ENCODE peak calls at places on chromosomes 6 and 20, in seven cellular contexts. One of them, this sample, is unnamed.

GRCh38 chr20:13524339-13524738 is 114.4 kb downstream of the TASP1 start:
- DNase-seq in mesothelial cell of epicardium: no peak
- DNase-seq in transverse colon: no peak
- DNase-seq in AG10803: no peak
- DNase-seq in cardiac muscle cell: no peak
- DNase-seq in RWPE1: no peak
- DNase-seq in left ventricle myocardium inferior: no peak
- DNase-seq in this sample: no peak

GRCh38 chr20:873875-874607 is 40.5 kb downstream of the FAM110A start:
- DNase-seq in mesothelial cell of epicardium: no peak
- DNase-seq in transverse colon: no peak
- DNase-seq in AG10803: no peak
- DNase-seq in cardiac muscle cell: no peak
- DNase-seq in RWPE1: no peak
- DNase-seq in left ventricle myocardium inferior: no peak
- DNase-seq in this sample: no peak

GRCh38 chr20:45427236-45428149 is 11.6 kb downstream of the PIGT start:
- DNase-seq in mesothelial cell of epicardium: no peak
- DNase-seq in transverse colon: peak
- DNase-seq in AG10803: no peak
- DNase-seq in cardiac muscle cell: peak
- DNase-seq in RWPE1: no peak
- DNase-seq in left ventricle myocardium inferior: no peak
- DNase-seq in this sample: no peak

GRCh38 chr6:143766185-143766553 is 77.0 kb upstream of the LTV1 start:
- DNase-seq in mesothelial cell of epicardium: no peak
- DNase-seq in transverse colon: no peak
- DNase-seq in AG10803: no peak
- DNase-seq in cardiac muscle cell: no peak
- DNase-seq in RWPE1: no peak
- DNase-seq in left ventricle myocardium inferior: no peak
- DNase-seq in this sample: no peak

GRCh38 chr6:35500782-35501181 is 3.9 kb upstream of the TEAD3 start:
- DNase-seq in mesothelial cell of epicardium: no peak
- DNase-seq in transverse colon: no peak
- DNase-seq in AG10803: peak
- DNase-seq in cardiac muscle cell: no peak
- DNase-seq in RWPE1: peak
- DNase-seq in left ventricle myocardium inferior: no peak
- DNase-seq in this sample: no peak

GRCh38 chr6:33014841-33015634 is 5.6 kb upstream of the HLA-DOA start:
- DNase-seq in mesothelial cell of epicardium: no peak
- DNase-seq in transverse colon: peak
- DNase-seq in AG10803: peak
- DNase-seq in cardiac muscle cell: peak
- DNase-seq in RWPE1: peak
- DNase-seq in left ventricle myocardium inferior: no peak
- DNase-seq in this sample: no peak

GRCh38 chr20:52484438-52484837 is 292.9 kb upstream of the ZFP64 start:
- DNase-seq in mesothelial cell of epicardium: no peak
- DNase-seq in transverse colon: no peak
- DNase-seq in AG10803: peak
- DNase-seq in cardiac muscle cell: no peak
- DNase-seq in RWPE1: peak
- DNase-seq in left ventricle myocardium inferior: no peak
- DNase-seq in this sample: no peak

GRCh38 chr20:24948939-24949679 is at the start of gene CST7:
- DNase-seq in mesothelial cell of epicardium: no peak
- DNase-seq in transverse colon: peak
- DNase-seq in AG10803: no peak
- DNase-seq in cardiac muscle cell: peak
- DNase-seq in RWPE1: no peak
- DNase-seq in left ventricle myocardium inferior: no peak
- DNase-seq in this sample: no peak

GRCh38 chr20:10110151-10110550 is 75.4 kb downstream of the ANKEF1 start:
- DNase-seq in mesothelial cell of epicardium: no peak
- DNase-seq in transverse colon: no peak
- DNase-seq in AG10803: peak
- DNase-seq in cardiac muscle cell: no peak
- DNase-seq in RWPE1: peak
- DNase-seq in left ventricle myocardium inferior: no peak
- DNase-seq in this sample: no peak

DNA sequence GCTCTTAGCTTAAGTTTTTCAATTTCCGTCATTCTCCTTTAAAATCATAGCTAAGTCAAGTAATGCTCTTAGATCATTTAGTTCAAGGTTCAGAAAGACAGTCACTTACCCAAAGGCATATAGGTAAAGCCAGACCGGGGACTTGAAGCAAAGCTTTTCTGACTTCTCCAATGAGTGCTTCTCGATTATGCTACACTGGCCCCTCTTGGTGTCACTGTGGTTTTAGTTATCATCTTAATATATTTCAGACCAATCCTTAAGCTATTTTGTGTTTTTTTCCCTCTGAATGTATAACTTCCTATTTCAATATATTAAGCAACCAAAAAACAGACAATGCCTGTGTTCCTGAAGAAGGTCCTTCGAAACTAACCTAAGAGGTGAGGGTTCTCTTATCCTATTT is 3.8 kb downstream of the PRDM1 start:
- DNase-seq in mesothelial cell of epicardium: no peak
- DNase-seq in transverse colon: no peak
- DNase-seq in AG10803: peak
- DNase-seq in cardiac muscle cell: peak
- DNase-seq in RWPE1: no peak
- DNase-seq in left ventricle myocardium inferior: no peak
- DNase-seq in this sample: no peak
- TF ChIP-seq CTCF in mesothelial cell of epicardium: no peak
- TF ChIP-seq CTCF in transverse colon: no peak
- TF ChIP-seq CTCF in AG10803: peak
- TF ChIP-seq CTCF in cardiac muscle cell: no peak
- TF ChIP-seq CTCF in RWPE1: no peak
- TF ChIP-seq CTCF in left ventricle myocardium inferior: no peak
- TF ChIP-seq CTCF in this sample: no peak

GRCh38 chr6:99129835-99130234 is 182.1 kb upstream of the FBXL4 start:
- DNase-seq in mesothelial cell of epicardium: no peak
- DNase-seq in transverse colon: no peak
- DNase-seq in AG10803: no peak
- DNase-seq in cardiac muscle cell: no peak
- DNase-seq in RWPE1: no peak
- DNase-seq in left ventricle myocardium inferior: no peak
- DNase-seq in this sample: no peak

GRCh38 chr6:99132026-99132425 is 184.3 kb upstream of the FBXL4 start:
- DNase-seq in mesothelial cell of epicardium: no peak
- DNase-seq in transverse colon: no peak
- DNase-seq in AG10803: no peak
- DNase-seq in cardiac muscle cell: no peak
- DNase-seq in RWPE1: no peak
- DNase-seq in left ventricle myocardium inferior: no peak
- DNase-seq in this sample: no peak

DNA sequence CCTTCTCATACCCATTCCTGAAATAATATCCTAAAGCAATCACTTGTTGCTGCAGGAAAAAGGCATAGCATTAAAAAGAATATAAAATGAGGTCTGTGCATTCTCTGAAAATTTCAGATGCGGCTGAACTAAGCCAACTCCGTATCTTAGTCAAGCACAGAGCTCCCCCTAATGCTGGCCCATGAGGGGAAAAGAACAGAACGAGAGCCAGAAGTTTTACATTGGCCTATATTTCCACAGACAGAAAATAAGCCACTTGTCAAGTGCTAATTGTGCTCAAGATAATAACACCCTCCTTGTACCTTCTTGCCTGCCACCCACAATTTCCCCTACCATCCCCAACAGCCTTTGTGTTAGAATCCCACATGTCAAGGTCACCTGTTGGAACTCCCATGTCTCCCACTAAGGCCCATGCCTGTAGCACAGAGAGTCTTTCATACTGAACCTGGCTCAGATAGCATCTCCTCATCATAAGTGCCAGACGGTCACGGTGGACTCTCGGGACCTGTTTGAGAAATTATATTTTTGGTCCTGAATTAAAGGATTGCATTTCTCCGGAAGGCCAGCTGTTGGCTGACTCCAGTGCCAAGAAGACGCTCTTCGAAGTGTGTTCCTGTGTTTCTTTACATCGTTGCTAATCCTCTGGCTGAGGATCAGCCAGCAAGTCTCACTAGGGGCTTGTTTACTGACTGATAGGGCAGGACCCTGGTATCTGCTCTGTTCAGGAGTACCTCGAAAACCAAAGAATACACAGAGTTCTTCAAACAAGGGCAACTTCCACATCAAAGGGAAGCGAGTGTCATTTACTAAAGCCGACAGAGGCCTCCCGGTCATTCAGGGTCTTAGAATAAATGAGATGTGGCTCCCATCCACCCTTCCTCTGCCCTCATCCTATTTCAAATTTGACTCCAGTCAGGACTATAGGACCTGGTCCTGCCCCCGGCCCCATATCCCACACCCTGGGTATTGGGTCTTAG is 183.4 kb upstream of the FBXL4 start:
- DNase-seq in mesothelial cell of epicardium: no peak
- DNase-seq in transverse colon: no peak
- DNase-seq in AG10803: no peak
- DNase-seq in cardiac muscle cell: no peak
- DNase-seq in RWPE1: no peak
- DNase-seq in left ventricle myocardium inferior: no peak
- DNase-seq in this sample: no peak
- TF ChIP-seq CTCF in mesothelial cell of epicardium: no peak
- TF ChIP-seq CTCF in transverse colon: no peak
- TF ChIP-seq CTCF in AG10803: no peak
- TF ChIP-seq CTCF in cardiac muscle cell: no peak
- TF ChIP-seq CTCF in RWPE1: no peak
- TF ChIP-seq CTCF in left ventricle myocardium inferior: peak
- TF ChIP-seq CTCF in this sample: no peak

GRCh38 chr20:50642288-50642803 is 49.0 kb downstream of the RIPOR3 start:
- DNase-seq in mesothelial cell of epicardium: no peak
- DNase-seq in transverse colon: no peak
- DNase-seq in AG10803: peak
- DNase-seq in cardiac muscle cell: peak
- DNase-seq in RWPE1: no peak
- DNase-seq in left ventricle myocardium inferior: no peak
- DNase-seq in this sample: no peak

GRCh38 chr20:50649587-50649986 is 41.8 kb downstream of the RIPOR3 start:
- DNase-seq in mesothelial cell of epicardium: no peak
- DNase-seq in transverse colon: no peak
- DNase-seq in AG10803: no peak
- DNase-seq in cardiac muscle cell: no peak
- DNase-seq in RWPE1: no peak
- DNase-seq in left ventricle myocardium inferior: no peak
- DNase-seq in this sample: no peak

GRCh38 chr20:50645253-50646068 is 45.9 kb downstream of the RIPOR3 start:
- DNase-seq in mesothelial cell of epicardium: peak
- DNase-seq in transverse colon: peak
- DNase-seq in AG10803: peak
- DNase-seq in cardiac muscle cell: peak
- DNase-seq in RWPE1: peak
- DNase-seq in left ventricle myocardium inferior: peak
- DNase-seq in this sample: peak

GRCh38 chr20:50648651-50649050 is 42.7 kb downstream of the RIPOR3 start:
- DNase-seq in mesothelial cell of epicardium: no peak
- DNase-seq in transverse colon: no peak
- DNase-seq in AG10803: no peak
- DNase-seq in cardiac muscle cell: no peak
- DNase-seq in RWPE1: no peak
- DNase-seq in left ventricle myocardium inferior: no peak
- DNase-seq in this sample: no peak

DNA sequence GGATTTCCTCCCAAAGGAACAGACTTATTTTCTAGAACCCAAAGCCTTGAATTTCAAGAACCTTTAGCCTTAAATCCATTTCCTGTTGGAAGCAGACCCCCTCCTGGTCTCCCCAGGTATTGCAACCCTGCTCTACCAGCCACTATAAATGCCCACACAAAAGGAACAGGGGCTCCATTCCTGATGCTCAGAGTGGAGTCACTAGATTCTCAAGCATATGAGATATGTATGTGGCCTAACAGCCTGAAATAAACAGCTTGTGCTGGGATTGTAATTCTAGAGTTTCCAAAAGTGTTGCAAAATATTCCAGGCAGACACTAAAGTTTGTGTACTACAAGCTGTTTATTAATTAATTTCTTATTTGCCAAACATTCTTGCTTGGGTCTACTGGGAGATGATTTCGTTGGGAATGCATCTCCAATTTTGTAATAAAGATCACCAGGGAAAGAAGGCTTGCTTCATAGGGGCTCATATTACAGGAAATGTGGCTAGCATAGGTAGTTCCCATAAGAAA is 44.8 kb downstream of the RIPOR3 start:
- DNase-seq in mesothelial cell of epicardium: no peak
- DNase-seq in transverse colon: no peak
- DNase-seq in AG10803: peak
- DNase-seq in cardiac muscle cell: peak
- DNase-seq in RWPE1: no peak
- DNase-seq in left ventricle myocardium inferior: no peak
- DNase-seq in this sample: no peak
- TF ChIP-seq CTCF in mesothelial cell of epicardium: peak
- TF ChIP-seq CTCF in transverse colon: peak
- TF ChIP-seq CTCF in AG10803: peak
- TF ChIP-seq CTCF in cardiac muscle cell: peak
- TF ChIP-seq CTCF in RWPE1: no peak
- TF ChIP-seq CTCF in left ventricle myocardium inferior: peak
- TF ChIP-seq CTCF in this sample: peak

DNA sequence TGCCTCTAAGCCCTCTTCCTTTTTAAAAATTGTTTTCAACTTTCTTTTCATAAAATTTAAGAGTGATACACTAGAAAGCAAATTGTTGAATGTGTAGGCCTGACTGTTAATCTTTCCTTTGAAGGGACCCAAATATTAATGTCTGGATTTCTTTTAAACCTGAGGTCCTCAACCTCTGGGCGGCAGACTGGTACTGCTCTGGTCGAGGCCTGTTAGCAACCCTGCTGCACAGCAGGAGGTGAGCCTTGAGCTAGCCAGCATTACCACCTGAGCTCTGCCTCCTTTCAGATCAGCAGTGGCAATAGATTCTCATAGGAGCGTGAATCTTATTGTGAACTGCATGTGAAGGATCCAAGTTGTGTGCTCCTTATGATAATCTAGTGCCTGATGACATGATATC is 191.2 kb downstream of the MANEA start:
- DNase-seq in mesothelial cell of epicardium: no peak
- DNase-seq in transverse colon: peak
- DNase-seq in AG10803: no peak
- DNase-seq in cardiac muscle cell: no peak
- DNase-seq in RWPE1: no peak
- DNase-seq in left ventricle myocardium inferior: no peak
- DNase-seq in this sample: peak
- TF ChIP-seq CTCF in mesothelial cell of epicardium: no peak
- TF ChIP-seq CTCF in transverse colon: no peak
- TF ChIP-seq CTCF in AG10803: no peak
- TF ChIP-seq CTCF in cardiac muscle cell: no peak
- TF ChIP-seq CTCF in RWPE1: no peak
- TF ChIP-seq CTCF in left ventricle myocardium inferior: no peak
- TF ChIP-seq CTCF in this sample: no peak

DNA sequence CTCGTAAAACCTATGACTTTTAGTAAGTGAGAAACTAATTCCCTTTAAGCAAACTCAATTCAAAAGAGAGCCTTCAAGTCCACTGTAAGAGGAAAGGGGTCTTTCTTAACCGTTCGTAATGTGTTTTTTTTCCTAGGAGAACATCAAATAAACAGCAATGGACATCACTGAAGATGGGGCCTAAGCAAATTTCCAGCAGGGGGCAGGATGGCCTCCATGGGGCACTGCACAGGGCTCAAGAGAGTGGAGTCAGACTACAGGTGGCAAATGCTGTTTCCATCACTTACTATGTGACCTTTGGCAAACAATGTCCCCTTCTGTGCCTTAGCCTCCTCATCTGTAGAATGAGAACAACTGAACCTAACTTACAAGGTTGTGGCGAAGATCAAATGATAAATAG is 88.7 kb downstream of the ARHGAP18 start:
- DNase-seq in mesothelial cell of epicardium: no peak
- DNase-seq in transverse colon: peak
- DNase-seq in AG10803: no peak
- DNase-seq in cardiac muscle cell: no peak
- DNase-seq in RWPE1: no peak
- DNase-seq in left ventricle myocardium inferior: no peak
- DNase-seq in this sample: no peak
- TF ChIP-seq CTCF in mesothelial cell of epicardium: no peak
- TF ChIP-seq CTCF in transverse colon: peak
- TF ChIP-seq CTCF in AG10803: peak
- TF ChIP-seq CTCF in cardiac muscle cell: peak
- TF ChIP-seq CTCF in RWPE1: no peak
- TF ChIP-seq CTCF in left ventricle myocardium inferior: peak
- TF ChIP-seq CTCF in this sample: peak

This sample was measured in glutamatergic neuron.